ENCODE peak calls at places on chromosomes 13 and 19, in five cellular contexts. One of them, this sample, is unnamed.

GRCh38 chr19:38700933-38701454 is 43.3 kb downstream of the CAPN12 start:
- DNase-seq in psoas muscle: no peak
- DNase-seq in tibial nerve: no peak
- DNase-seq in small intestine: no peak
- DNase-seq in Peyer's patch: no peak
- DNase-seq in this sample: no peak

GRCh38 chr19:9801976-9802375 is 16.9 kb downstream of the FBXL12 start:
- DNase-seq in psoas muscle: no peak
- DNase-seq in tibial nerve: no peak
- DNase-seq in small intestine: no peak
- DNase-seq in Peyer's patch: no peak
- DNase-seq in this sample: no peak

GRCh38 chr13:27404680-27405079 is 19.7 kb upstream of the GTF3A start:
- DNase-seq in psoas muscle: no peak
- DNase-seq in tibial nerve: no peak
- DNase-seq in small intestine: peak; percentile 87
- DNase-seq in Peyer's patch: no peak
- DNase-seq in this sample: no peak

GRCh38 chr19:1755467-1756155 is 2.3 kb downstream of the ONECUT3 start:
- DNase-seq in psoas muscle: no peak
- DNase-seq in tibial nerve: no peak
- DNase-seq in small intestine: no peak
- DNase-seq in Peyer's patch: no peak
- DNase-seq in this sample: no peak

GRCh38 chr13:49348748-49349147 is 95.1 kb downstream of the CAB39L start:
- DNase-seq in psoas muscle: no peak
- DNase-seq in tibial nerve: no peak
- DNase-seq in small intestine: no peak
- DNase-seq in Peyer's patch: no peak
- DNase-seq in this sample: no peak

GRCh38 chr13:54312885-54313284 is 1284.3 kb downstream of the OLFM4 start:
- DNase-seq in psoas muscle: no peak
- DNase-seq in tibial nerve: no peak
- DNase-seq in small intestine: no peak
- DNase-seq in Peyer's patch: no peak
- DNase-seq in this sample: no peak

GRCh38 chr13:23749288-23749880 is 139.8 kb downstream of the MIPEP start:
- DNase-seq in psoas muscle: no peak
- DNase-seq in tibial nerve: no peak
- DNase-seq in small intestine: no peak
- DNase-seq in Peyer's patch: no peak
- DNase-seq in this sample: no peak

GRCh38 chr19:39671739-39672363 is 16.1 kb downstream of the LGALS16 start:
- DNase-seq in psoas muscle: no peak
- DNase-seq in tibial nerve: peak; percentile 51
- DNase-seq in small intestine: peak; percentile 52
- DNase-seq in Peyer's patch: peak; percentile 25
- DNase-seq in this sample: no peak

GRCh38 chr19:38850976-38851621 is 1.3 kb upstream of the HNRNPL start:
- DNase-seq in psoas muscle: no peak
- DNase-seq in tibial nerve: no peak
- DNase-seq in small intestine: no peak
- DNase-seq in Peyer's patch: no peak
- DNase-seq in this sample: no peak

GRCh38 chr19:923551-924211 is 2.2 kb upstream of the ARID3A start:
- DNase-seq in psoas muscle: no peak
- DNase-seq in tibial nerve: no peak
- DNase-seq in small intestine: no peak
- DNase-seq in Peyer's patch: no peak
- DNase-seq in this sample: no peak

GRCh38 chr19:17281391-17282304 is at the start of gene ANKLE1:
- DNase-seq in psoas muscle: no peak
- DNase-seq in tibial nerve: no peak
- DNase-seq in small intestine: no peak
- DNase-seq in Peyer's patch: peak; percentile 54
- DNase-seq in this sample: no peak

GRCh38 chr13:36193151-36193855 is 21.1 kb downstream of the SOHLH2 start:
- DNase-seq in psoas muscle: no peak
- DNase-seq in tibial nerve: no peak
- DNase-seq in small intestine: no peak
- DNase-seq in Peyer's patch: no peak
- DNase-seq in this sample: no peak

GRCh38 chr13:109274188-109274821 is 512.1 kb downstream of the IRS2 start:
- DNase-seq in psoas muscle: no peak
- DNase-seq in tibial nerve: no peak
- DNase-seq in small intestine: no peak
- DNase-seq in Peyer's patch: no peak
- DNase-seq in this sample: no peak

GRCh38 chr13:29847501-29847983 is 2.9 kb downstream of the UBL3 start:
- DNase-seq in psoas muscle: no peak
- DNase-seq in tibial nerve: peak; percentile 14
- DNase-seq in small intestine: peak; percentile 51
- DNase-seq in Peyer's patch: no peak
- DNase-seq in this sample: no peak

GRCh38 chr19:58354478-58355030 is 1.3 kb upstream of the A1BG start:
- DNase-seq in psoas muscle: no peak
- DNase-seq in tibial nerve: no peak
- DNase-seq in small intestine: no peak
- DNase-seq in Peyer's patch: no peak
- DNase-seq in this sample: no peak

GRCh38 chr13:77300176-77301141 is 26.4 kb downstream of the MYCBP2 start:
- DNase-seq in psoas muscle: no peak
- DNase-seq in tibial nerve: no peak
- DNase-seq in small intestine: no peak
- DNase-seq in Peyer's patch: no peak
- DNase-seq in this sample: no peak

GRCh38 chr13:95083758-95084157 is 217.5 kb downstream of the ABCC4 start:
- DNase-seq in psoas muscle: no peak
- DNase-seq in tibial nerve: no peak
- DNase-seq in small intestine: no peak
- DNase-seq in Peyer's patch: no peak
- DNase-seq in this sample: no peak

GRCh38 chr19:39407644-39408391 is 1.2 kb downstream of the ZFP36 start:
- DNase-seq in psoas muscle: peak; percentile 51
- DNase-seq in tibial nerve: no peak
- DNase-seq in small intestine: peak; percentile 72
- DNase-seq in Peyer's patch: peak; percentile 85
- DNase-seq in this sample: no peak

GRCh38 chr13:26719356-26719945 is 41.1 kb downstream of the GPR12 start:
- DNase-seq in psoas muscle: no peak
- DNase-seq in tibial nerve: no peak
- DNase-seq in small intestine: no peak
- DNase-seq in Peyer's patch: no peak
- DNase-seq in this sample: no peak

GRCh38 chr13:43005460-43006236 is 13.6 kb upstream of the EPSTI1 start:
- DNase-seq in psoas muscle: no peak
- DNase-seq in tibial nerve: no peak
- DNase-seq in small intestine: no peak
- DNase-seq in Peyer's patch: no peak
- DNase-seq in this sample: no peak

GRCh38 chr19:54077334-54077733 is 3.8 kb downstream of the TARM1 start:
- DNase-seq in psoas muscle: no peak
- DNase-seq in tibial nerve: no peak
- DNase-seq in small intestine: no peak
- DNase-seq in Peyer's patch: no peak
- DNase-seq in this sample: no peak

GRCh38 chr19:40687525-40688016 is 2.9 kb downstream of the NUMBL start:
- DNase-seq in psoas muscle: peak; percentile 83
- DNase-seq in tibial nerve: peak; percentile 98
- DNase-seq in small intestine: peak; percentile 25
- DNase-seq in Peyer's patch: peak; percentile 88
- DNase-seq in this sample: no peak

GRCh38 chr13:35165205-35165604 is 223.1 kb downstream of the NBEA start:
- DNase-seq in psoas muscle: no peak
- DNase-seq in tibial nerve: no peak
- DNase-seq in small intestine: no peak
- DNase-seq in Peyer's patch: no peak
- DNase-seq in this sample: no peak

GRCh38 chr19:37304190-37304883 is 66.6 kb upstream of the ZNF527 start:
- DNase-seq in psoas muscle: peak; percentile 49
- DNase-seq in tibial nerve: no peak
- DNase-seq in small intestine: no peak
- DNase-seq in Peyer's patch: no peak
- DNase-seq in this sample: peak; percentile 54

GRCh38 chr13:101751488-101751887 is 299.0 kb downstream of the ITGBL1 start:
- DNase-seq in psoas muscle: no peak
- DNase-seq in tibial nerve: no peak
- DNase-seq in small intestine: no peak
- DNase-seq in Peyer's patch: no peak
- DNase-seq in this sample: no peak

GRCh38 chr19:40321566-40322270 is 26.5 kb downstream of the C19orf47 start:
- DNase-seq in psoas muscle: no peak
- DNase-seq in tibial nerve: no peak
- DNase-seq in small intestine: no peak
- DNase-seq in Peyer's patch: no peak
- DNase-seq in this sample: no peak

GRCh38 chr13:68697551-68697950 is 1410.1 kb upstream of the ATXN8OS start:
- DNase-seq in psoas muscle: no peak
- DNase-seq in tibial nerve: no peak
- DNase-seq in small intestine: no peak
- DNase-seq in Peyer's patch: no peak
- DNase-seq in this sample: no peak

GRCh38 chr13:44240611-44241010 is 133.0 kb upstream of the SERP2 start:
- DNase-seq in psoas muscle: no peak
- DNase-seq in tibial nerve: no peak
- DNase-seq in small intestine: no peak
- DNase-seq in Peyer's patch: no peak
- DNase-seq in this sample: no peak

GRCh38 chr19:55668603-55669348 is 6.2 kb upstream of the EPN1 start:
- DNase-seq in psoas muscle: no peak
- DNase-seq in tibial nerve: no peak
- DNase-seq in small intestine: no peak
- DNase-seq in Peyer's patch: no peak
- DNase-seq in this sample: no peak

GRCh38 chr19:7746903-7747884 is at the start of gene CD209:
- DNase-seq in psoas muscle: no peak
- DNase-seq in tibial nerve: no peak
- DNase-seq in small intestine: no peak
- DNase-seq in Peyer's patch: no peak
- DNase-seq in this sample: no peak
- H3K27ac ChIP-seq in psoas muscle: no peak within 1 kb of the TSS
- H3K27ac ChIP-seq in tibial nerve: no peak within 1 kb of the TSS
- H3K27ac ChIP-seq in small intestine: peak within 1 kb of the TSS; percentile 37
- H3K27ac ChIP-seq in Peyer's patch: no peak within 1 kb of the TSS
- H3K27ac ChIP-seq in this sample: no peak within 1 kb of the TSS

DNA sequence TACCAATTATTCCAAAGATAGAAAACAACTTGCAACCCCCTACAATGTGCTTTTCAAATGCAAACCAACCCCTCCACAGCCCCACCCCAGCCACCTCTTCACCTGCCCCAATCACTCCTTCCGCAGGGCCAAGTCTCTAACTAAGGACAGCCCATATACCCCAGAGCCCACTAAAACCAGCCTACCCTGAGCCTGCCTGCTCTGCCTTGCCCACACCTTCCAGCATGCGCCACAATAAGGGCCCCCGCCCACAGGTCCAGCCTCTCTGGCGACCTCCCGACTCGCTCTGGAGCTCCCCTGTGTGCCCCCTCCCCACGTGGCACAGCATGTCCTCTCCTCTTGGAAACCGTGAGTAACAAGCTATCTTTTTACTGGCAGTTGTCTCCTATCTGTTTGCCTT is 42.8 kb upstream of the MEDAG start:
- DNase-seq in psoas muscle: no peak
- DNase-seq in tibial nerve: no peak
- DNase-seq in small intestine: no peak
- DNase-seq in Peyer's patch: no peak
- DNase-seq in this sample: no peak
- H3K27ac ChIP-seq in psoas muscle: peak overlapping the region; percentile 52
- H3K27ac ChIP-seq in tibial nerve: peak overlapping the region; percentile 84
- H3K27ac ChIP-seq in small intestine: no peak overlapping the region
- H3K27ac ChIP-seq in Peyer's patch: no peak overlapping the region
- H3K27ac ChIP-seq in this sample: no peak overlapping the region

DNA sequence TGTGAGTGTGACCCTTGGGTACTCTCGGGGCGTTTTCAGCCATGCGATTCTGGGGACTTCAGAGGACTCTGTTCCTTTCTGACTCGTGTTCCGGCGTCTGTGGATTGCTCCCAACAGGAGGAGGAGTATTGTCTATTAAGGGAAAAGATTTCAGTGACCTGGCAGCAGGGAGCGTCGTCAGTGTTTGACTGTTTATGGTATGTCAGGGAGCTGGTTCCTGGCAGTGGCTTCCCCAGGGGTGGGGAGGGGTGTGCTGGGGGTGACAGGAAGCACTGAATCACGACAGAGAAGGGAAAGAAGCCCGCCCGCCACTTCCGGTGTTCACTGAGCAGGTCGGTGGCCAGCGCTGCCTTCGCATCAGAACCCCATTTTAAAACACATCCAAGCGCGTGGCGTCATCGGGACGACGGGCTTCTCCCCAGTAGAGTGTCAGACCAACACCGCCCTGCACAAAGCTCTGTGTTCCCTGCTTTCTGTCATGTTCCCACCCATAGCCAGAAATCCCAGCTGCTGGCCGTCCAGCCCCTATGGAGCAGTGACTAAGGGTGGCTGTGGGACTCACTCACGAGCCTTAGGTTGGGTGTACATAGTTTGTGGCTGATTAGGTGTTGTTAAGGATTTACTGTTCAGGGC is 33.8 kb downstream of the COL4A2 start:
- DNase-seq in psoas muscle: peak; percentile 80
- DNase-seq in tibial nerve: peak; percentile 34
- DNase-seq in small intestine: no peak
- DNase-seq in Peyer's patch: peak; percentile 50
- DNase-seq in this sample: no peak
- H3K27ac ChIP-seq in psoas muscle: peak overlapping the region; percentile 73
- H3K27ac ChIP-seq in tibial nerve: peak overlapping the region; percentile 90
- H3K27ac ChIP-seq in small intestine: peak overlapping the region; percentile 93
- H3K27ac ChIP-seq in Peyer's patch: peak overlapping the region; percentile 46
- H3K27ac ChIP-seq in this sample: no peak overlapping the region

DNA sequence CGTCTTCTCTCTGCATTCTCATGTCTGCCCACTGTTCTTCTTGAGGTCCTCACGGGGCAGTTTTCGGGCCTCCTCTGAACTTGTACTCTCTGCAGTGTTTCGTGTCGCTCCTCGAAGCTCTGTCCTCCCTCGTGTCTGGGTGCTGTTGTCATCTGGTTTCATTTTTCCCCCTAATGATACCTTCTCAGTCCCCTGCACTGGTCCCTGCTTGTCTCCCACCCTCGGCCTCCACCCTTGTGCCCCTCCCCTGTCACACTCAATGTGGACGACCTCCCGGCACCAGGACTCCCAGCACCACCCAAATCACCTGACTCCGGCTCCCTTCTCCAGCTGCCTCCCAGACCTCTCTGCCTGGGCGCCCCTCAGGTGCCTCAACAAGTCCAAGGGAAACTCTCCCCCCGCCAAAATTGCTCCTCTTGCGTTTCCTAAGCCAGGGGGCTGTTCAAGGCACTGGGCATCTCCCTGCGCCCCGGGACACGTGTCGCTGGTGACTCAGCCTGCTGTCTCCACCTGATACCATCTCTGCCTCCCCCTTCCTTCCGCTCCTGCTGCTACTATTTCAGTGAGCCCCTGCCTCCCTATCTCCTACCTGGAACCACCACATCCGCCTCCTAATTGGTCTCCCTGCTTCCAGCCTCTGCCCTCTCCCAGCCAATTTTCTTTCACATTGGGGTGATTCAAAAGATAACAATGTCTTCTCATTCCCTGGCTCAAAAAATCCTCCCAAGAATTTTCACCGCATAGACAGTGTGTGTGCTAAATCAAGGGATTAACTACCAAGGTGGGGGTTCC is 49.5 kb downstream of the RFX2 start:
- DNase-seq in psoas muscle: peak; percentile 31
- DNase-seq in tibial nerve: no peak
- DNase-seq in small intestine: no peak
- DNase-seq in Peyer's patch: no peak
- DNase-seq in this sample: no peak
- H3K27ac ChIP-seq in psoas muscle: no peak overlapping the region
- H3K27ac ChIP-seq in tibial nerve: peak overlapping the region; percentile 61
- H3K27ac ChIP-seq in small intestine: peak overlapping the region; percentile 89
- H3K27ac ChIP-seq in Peyer's patch: peak overlapping the region; percentile 49
- H3K27ac ChIP-seq in this sample: no peak overlapping the region

GRCh38 chr19:52664461-52664860 is 26.3 kb upstream of the ZNF83 start:
- DNase-seq in psoas muscle: no peak
- DNase-seq in tibial nerve: no peak
- DNase-seq in small intestine: no peak
- DNase-seq in Peyer's patch: no peak
- DNase-seq in this sample: no peak
- H3K27ac ChIP-seq in psoas muscle: no peak overlapping the region
- H3K27ac ChIP-seq in tibial nerve: no peak overlapping the region
- H3K27ac ChIP-seq in small intestine: no peak overlapping the region
- H3K27ac ChIP-seq in Peyer's patch: no peak overlapping the region
- H3K27ac ChIP-seq in this sample: no peak overlapping the region

This sample was measured in substantia nigra.